ENCODE peak calls at places on chromosomes 6 and 20, in four cellular contexts. U, V, G and I are unnamed samples.

GRCh38 chr20:3616250-3616649 is 46.9 kb downstream of the GFRA4 start:
- DNase-seq in U (no peak), G (no peak), V (no peak), I (no peak)

GRCh38 chr6:19413323-19413722 is 423.8 kb upstream of the ID4 start:
- DNase-seq in G (peak), U (no peak), V (no peak), I (no peak)

GRCh38 chr6:5030596-5031136 is 26.8 kb upstream of the RPP40 start:
- DNase-seq in U (peak), G (peak), V (peak), I (peak)

GRCh38 chr6:150055131-150055530 is 13.8 kb downstream of the ULBP3 start:
- DNase-seq in U (no peak), G (no peak), V (no peak), I (no peak)

GRCh38 chr6:83511901-83512681 is at the start of gene PRSS35:
- DNase-seq in U (no peak), G (peak), V (no peak), I (peak)

GRCh38 chr20:19885981-19886665 is 128.1 kb downstream of the RIN2 start:
- DNase-seq in V (no peak), U (no peak), G (peak), I (no peak)

GRCh38 chr6:339480-339879 is 47.2 kb downstream of the DUSP22 start:
- DNase-seq in U (no peak), V (no peak), G (no peak), I (no peak)

GRCh38 chr6:53439556-53439955 is 90.8 kb upstream of the ELOVL5 start:
- DNase-seq in G (peak), V (no peak), U (no peak), I (no peak)

GRCh38 chr20:63520939-63521601 is 505 bp downstream of the PPDPF start:
- DNase-seq in G (peak), U (peak), V (no peak), I (peak)

GRCh38 chr6:129617986-129618385 is 92.0 kb downstream of the ARHGAP18 start:
- DNase-seq in V (no peak), U (no peak), G (no peak), I (no peak)

GRCh38 chr20:25177890-25178321 is 17.6 kb upstream of the ENTPD6 start:
- DNase-seq in V (no peak), G (no peak), U (no peak), I (no peak)

GRCh38 chr6:4714961-4715501 is 61.2 kb upstream of the CDYL start:
- DNase-seq in V (no peak), G (no peak), U (no peak), I (no peak)

GRCh38 chr6:151430886-151431285 is 21.0 kb downstream of the RMND1 start:
- DNase-seq in G (no peak), U (no peak), V (no peak), I (no peak)

GRCh38 chr6:107360476-107360875 is 98.9 kb downstream of the PDSS2 start:
- DNase-seq in V (no peak), G (no peak), U (no peak), I (no peak)

GRCh38 chr6:43009124-43009523 is 4.6 kb downstream of the MEA1 start:
- DNase-seq in U (no peak), V (no peak), G (peak), I (peak)

GRCh38 chr20:50012282-50013263 is 29.8 kb downstream of the SNAI1 start:
- DNase-seq in V (no peak), U (peak), G (no peak), I (no peak)

GRCh38 chr6:7903673-7904072 is 6.9 kb downstream of the TXNDC5 start:
- DNase-seq in U (no peak), G (no peak), V (no peak), I (no peak)

GRCh38 chr20:60147004-60147403 is 188.8 kb downstream of the CDH26 start:
- DNase-seq in G (no peak), U (no peak), V (no peak), I (no peak)

GRCh38 chr6:89310929-89311328 is 4.2 kb downstream of the GABRR2 start:
- DNase-seq in G (peak), U (no peak), V (no peak), I (no peak)

GRCh38 chr6:132298344-132298949 is 102.8 kb downstream of the MOXD1 start:
- DNase-seq in U (peak), G (peak), V (no peak), I (no peak)

GRCh38 chr6:106444777-106445507 is 84.4 kb downstream of the CRYBG1 start:
- DNase-seq in V (peak), G (peak), U (peak), I (peak)

GRCh38 chr6:132392792-132393191 is 8.5 kb downstream of the MOXD1 start:
- DNase-seq in V (no peak), G (peak), U (peak), I (no peak)

GRCh38 chr20:38877483-38877882 is 48.7 kb upstream of the FAM83D start:
- DNase-seq in G (no peak), U (no peak), V (no peak), I (no peak)

GRCh38 chr6:133917781-133918180 is 28.9 kb downstream of the TCF21 start:
- DNase-seq in V (no peak), G (no peak), U (no peak), I (no peak)

GRCh38 chr20:7505835-7506221 is 434.4 kb downstream of the HAO1 start:
- DNase-seq in U (no peak), V (no peak), G (no peak), I (no peak)
- TF ChIP-seq CTCF in U (no peak), V (no peak), G (no peak), I (no peak)

GRCh38 chr6:88013554-88013953 is 34.1 kb upstream of the SPACA1 start:
- DNase-seq in U (no peak), V (no peak), G (no peak), I (no peak)
- TF ChIP-seq CTCF in U (no peak), V (peak), G (peak), I (no peak)

GRCh38 chr20:48350291-48350988 is 477.4 kb downstream of the PREX1 start:
- DNase-seq in V (no peak), G (no peak), U (peak), I (no peak)
- TF ChIP-seq CTCF in V (peak), G (peak), U (peak), I (no peak)

GRCh38 chr6:82331031-82331773 is 32.4 kb upstream of the TPBG start:
- DNase-seq in G (peak), U (no peak), V (no peak), I (no peak)
- TF ChIP-seq CTCF in G (peak), U (no peak), V (no peak), I (no peak)

GRCh38 chr20:8829232-8829631 is 239.7 kb upstream of the PLCB4 start:
- DNase-seq in G (no peak), U (no peak), V (no peak), I (no peak)
- TF ChIP-seq CTCF in G (peak), U (no peak), V (peak), I (no peak)

GRCh38 chr20:58044286-58044685 is 184.2 kb downstream of the ANKRD60 start:
- DNase-seq in V (no peak), U (no peak), G (no peak), I (no peak)
- TF ChIP-seq CTCF in V (no peak), U (no peak), G (no peak), I (no peak)

DNA sequence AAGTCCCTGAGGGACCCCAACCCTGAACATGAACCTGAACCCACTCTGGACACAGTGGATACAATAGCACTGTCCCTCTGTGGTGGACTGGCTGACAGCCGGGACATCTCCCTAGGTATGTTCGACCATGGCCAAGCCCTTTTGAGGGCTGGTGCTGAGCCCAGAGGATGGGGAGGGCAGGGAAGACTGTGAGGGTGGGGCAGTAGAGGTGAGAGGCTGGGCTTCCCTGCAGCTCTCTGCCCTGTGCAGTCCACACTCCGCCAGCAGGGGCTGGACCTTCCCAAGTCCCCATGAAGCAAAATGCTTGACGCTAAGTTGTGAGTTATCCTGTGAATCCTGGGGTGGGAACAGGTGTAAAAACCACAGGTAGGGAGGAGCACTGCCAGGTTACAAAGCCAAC is 11.5 kb downstream of the LPIN3 start:
- DNase-seq in V (no peak), U (no peak), G (no peak), I (no peak)
- TF ChIP-seq CTCF in V (no peak), U (no peak), G (no peak), I (no peak)

DNA sequence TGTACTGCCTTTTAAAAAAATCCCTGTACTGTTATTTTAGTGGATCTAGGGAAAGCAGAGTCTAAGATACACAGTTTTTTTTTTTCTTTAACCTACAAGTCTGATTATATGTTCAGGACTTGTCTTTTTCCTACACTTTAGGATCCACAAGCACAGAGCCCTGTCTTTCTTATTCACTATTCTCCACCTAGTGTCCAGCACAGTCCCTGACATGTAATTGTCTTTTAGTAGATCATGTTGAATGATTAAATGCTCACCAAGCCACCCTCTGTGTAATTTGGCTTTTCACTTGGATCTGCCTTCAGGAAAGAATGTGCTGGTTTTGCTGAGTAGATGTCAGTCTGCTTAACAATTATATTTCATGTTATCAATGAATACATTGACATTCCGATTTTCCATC is 35.8 kb upstream of the YWHAB start:
- DNase-seq in U (no peak), V (no peak), G (no peak), I (no peak)
- TF ChIP-seq CTCF in U (no peak), V (no peak), G (no peak), I (no peak)

DNA sequence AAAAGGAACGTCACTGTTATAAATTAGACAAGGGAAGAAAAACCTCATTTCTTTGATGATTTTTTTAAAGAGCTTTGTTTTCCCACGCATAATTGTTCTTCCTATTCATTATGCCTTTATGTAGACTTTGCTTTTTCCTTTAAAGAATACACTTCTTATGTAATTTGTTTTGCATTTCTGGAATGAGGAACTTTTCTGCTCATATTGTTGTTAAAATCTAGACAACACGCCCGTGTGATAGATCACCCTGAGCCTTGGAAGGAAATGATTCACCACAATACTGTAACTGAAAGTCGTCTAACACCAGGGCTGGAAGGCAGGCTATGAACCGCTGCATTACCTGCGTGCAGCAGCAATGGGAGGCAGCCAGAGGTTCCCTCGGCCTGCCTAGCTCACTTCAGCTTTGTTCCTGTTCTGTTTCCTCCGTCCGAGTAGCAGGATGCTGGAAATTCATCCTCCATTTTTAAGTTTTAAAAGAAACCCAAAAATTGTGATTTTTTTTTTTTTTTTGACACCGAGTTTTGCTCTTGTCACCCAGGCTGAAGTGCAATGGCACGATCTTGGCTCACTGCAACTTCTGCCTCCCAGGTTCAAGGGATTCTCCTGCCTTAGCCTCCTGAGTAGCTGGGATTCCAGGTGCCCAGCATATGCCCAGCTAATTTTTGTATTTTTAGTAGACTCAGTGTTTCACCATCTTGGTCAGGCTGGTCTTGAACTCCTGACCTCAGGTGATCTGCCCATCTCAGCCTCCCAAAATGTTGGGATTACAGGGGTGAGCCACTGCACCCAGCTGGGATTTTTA is 49.6 kb upstream of the ZNF217 start:
- DNase-seq in U (peak), V (peak), G (peak), I (peak)
- TF ChIP-seq CTCF in U (no peak), V (no peak), G (no peak), I (no peak)